ENCODE peak calls at places on chromosome 16, in six cellular contexts. Q, Z, F, U, E and Y are unnamed samples.

GRCh38 chr16:88264641-88265285 is 118.0 kb upstream of the ZNF469 start:
- DNase-seq in F (peak), Q (peak), U (peak), Z (peak), E (peak), Y (peak)

GRCh38 chr16:75237398-75238131 is 13.9 kb downstream of the BCAR1 start:
- DNase-seq in E (no peak), U (no peak), Q (no peak), F (no peak), Z (no peak), Y (no peak)

GRCh38 chr16:63530208-63530607 is 1494.0 kb upstream of the CDH8 start:
- DNase-seq in U (no peak), Q (no peak), Z (no peak), F (no peak), E (no peak), Y (no peak)

GRCh38 chr16:21167360-21167759 is 8.9 kb downstream of the LDAF1 start:
- DNase-seq in E (no peak), F (peak), Z (no peak), U (no peak), Q (no peak), Y (no peak)

GRCh38 chr16:566475-567361 is at the start of gene NHLRC4:
- DNase-seq in U (peak), E (no peak), Z (peak), F (no peak), Q (peak), Y (peak)

GRCh38 chr16:58211245-58211644 is 13.3 kb upstream of the CSNK2A2 start:
- DNase-seq in E (no peak), U (no peak), Z (no peak), F (no peak), Q (no peak), Y (no peak)

GRCh38 chr16:64950731-64951130 is 171.1 kb downstream of the CDH11 start:
- DNase-seq in Z (no peak), E (no peak), F (no peak), U (no peak), Q (no peak), Y (no peak)

GRCh38 chr16:19382887-19383816 is 34.5 kb upstream of the TMC5 start:
- DNase-seq in Z (no peak), E (no peak), U (no peak), Q (no peak), F (no peak), Y (no peak)

GRCh38 chr16:48498761-48499600 is 111.0 kb downstream of the N4BP1 start:
- DNase-seq in F (no peak), Z (peak), U (peak), Q (no peak), E (no peak), Y (peak)

GRCh38 chr16:12891836-12892235 is 9.6 kb upstream of the SHISA9 start:
- DNase-seq in F (no peak), Q (no peak), U (no peak), E (no peak), Z (no peak), Y (no peak)

GRCh38 chr16:11564046-11564926 is 22.4 kb downstream of the LITAF start:
- DNase-seq in Q (no peak), E (no peak), U (no peak), Z (no peak), F (no peak), Y (no peak)

GRCh38 chr16:23826528-23827244 is 9.1 kb upstream of the PRKCB start:
- DNase-seq in E (no peak), Q (no peak), F (no peak), Z (no peak), U (no peak), Y (no peak)

GRCh38 chr16:69526831-69527655 is 38.7 kb upstream of the NFAT5 start:
- DNase-seq in Z (no peak), E (no peak), Q (no peak), U (no peak), F (no peak), Y (no peak)

GRCh38 chr16:22357635-22357971 is 16.8 kb downstream of the CDR2 start:
- DNase-seq in Q (no peak), Z (no peak), E (no peak), U (no peak), F (no peak), Y (no peak)

GRCh38 chr16:12078405-12079245 is 102.1 kb downstream of the SNX29 start:
- DNase-seq in F (no peak), E (no peak), Q (no peak), U (no peak), Z (no peak), Y (no peak)

GRCh38 chr16:53465606-53466290 is 31.5 kb downstream of the RBL2 start:
- DNase-seq in Z (no peak), Q (no peak), F (no peak), E (no peak), U (no peak), Y (no peak)

GRCh38 chr16:78045865-78046581 is 23.7 kb downstream of the CLEC3A start:
- DNase-seq in Z (peak), E (peak), F (peak), U (peak), Q (peak), Y (peak)

GRCh38 chr16:4313563-4314531 is 2.0 kb upstream of the GLIS2 start:
- DNase-seq in Q (peak), U (peak), F (peak), Z (no peak), E (peak), Y (peak)

GRCh38 chr16:57262841-57263584 is 18.0 kb downstream of the ARL2BP start:
- DNase-seq in U (no peak), F (no peak), E (no peak), Q (no peak), Z (no peak), Y (no peak)

GRCh38 chr16:88988980-88989791 is 12.2 kb upstream of the CBFA2T3 start:
- DNase-seq in Z (no peak), F (no peak), E (no peak), Q (no peak), U (no peak), Y (no peak)

GRCh38 chr16:27332105-27332504 is 18.3 kb downstream of the IL4R start:
- DNase-seq in Q (no peak), F (no peak), U (no peak), Z (no peak), E (no peak), Y (no peak)
- TF ChIP-seq EP300 in Q (no peak), F (no peak), U (no peak), Z (no peak), E (no peak), Y (no peak)

DNA sequence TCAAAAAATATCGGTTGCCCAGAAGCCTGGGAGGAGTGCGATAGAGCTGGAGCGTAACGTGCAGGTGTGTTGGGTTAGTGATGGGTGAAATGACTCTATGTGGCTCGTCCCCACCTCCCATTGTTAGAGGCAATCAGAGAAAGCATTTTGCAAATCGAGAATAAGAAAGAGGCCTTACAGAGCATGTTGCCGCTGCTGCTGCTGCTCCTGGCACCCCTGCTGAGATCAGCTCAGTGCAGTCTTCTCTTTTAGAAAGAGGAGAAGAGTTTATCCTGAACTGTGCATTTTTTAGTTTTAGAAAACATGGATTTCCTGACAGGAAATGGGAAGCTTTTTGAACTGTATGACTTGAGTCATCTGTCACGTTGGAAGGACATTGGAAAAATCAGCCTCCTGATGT is 774.5 kb upstream of the RBFOX1 start:
- DNase-seq in Q (no peak), F (no peak), E (peak), U (no peak), Z (no peak), Y (no peak)
- H3K4me3 ChIP-seq in Q (no peak), F (no peak), E (peak), U (no peak), Z (no peak), Y (no peak)

GRCh38 chr16:81077077-81077940 is at the start of gene C16orf46:
- DNase-seq in E (peak), Z (peak), U (peak), F (peak), Q (peak), Y (peak)
- TF ChIP-seq POLR2A in E (peak), Z (peak), U (peak), F (peak), Q (peak), Y (peak)

GRCh38 chr16:84825896-84826557 is 6.2 kb downstream of the CRISPLD2 start:
- DNase-seq in F (no peak), Q (no peak), U (no peak), Z (no peak), E (no peak), Y (no peak)
- TF ChIP-seq EP300 in F (no peak), Q (no peak), U (no peak), Z (no peak), E (no peak), Y (no peak)

GRCh38 chr16:30921459-30921747 is 2.0 kb upstream of the FBXL19 start:
- DNase-seq in U (no peak), Q (no peak), Z (no peak), F (no peak), E (no peak), Y (no peak)
- H3K4me3 ChIP-seq in U (peak), Q (peak), Z (no peak), F (peak), E (peak), Y (peak)

GRCh38 chr16:70800306-70800705 is 652 bp downstream of the VAC14 start:
- DNase-seq in E (no peak), Q (no peak), Z (no peak), F (no peak), U (no peak), Y (no peak)

GRCh38 chr16:70801611-70802010 is 653 bp upstream of the VAC14 start:
- DNase-seq in F (no peak), Z (no peak), E (no peak), U (no peak), Q (no peak), Y (no peak)

GRCh38 chr16:70803354-70803753 is 2.4 kb upstream of the VAC14 start:
- DNase-seq in U (no peak), Q (no peak), Z (no peak), E (no peak), F (no peak), Y (no peak)

GRCh38 chr16:70804153-70804728 is 3.3 kb upstream of the VAC14 start:
- DNase-seq in Z (no peak), E (no peak), Q (no peak), F (no peak), U (no peak), Y (no peak)

GRCh38 chr16:70800798-70801480 is at the start of gene VAC14:
- DNase-seq in Z (peak), Q (peak), E (peak), F (peak), U (peak), Y (peak)
- TF ChIP-seq POLR2A in Z (peak), Q (peak), E (peak), F (peak), U (peak), Y (peak)

DNA sequence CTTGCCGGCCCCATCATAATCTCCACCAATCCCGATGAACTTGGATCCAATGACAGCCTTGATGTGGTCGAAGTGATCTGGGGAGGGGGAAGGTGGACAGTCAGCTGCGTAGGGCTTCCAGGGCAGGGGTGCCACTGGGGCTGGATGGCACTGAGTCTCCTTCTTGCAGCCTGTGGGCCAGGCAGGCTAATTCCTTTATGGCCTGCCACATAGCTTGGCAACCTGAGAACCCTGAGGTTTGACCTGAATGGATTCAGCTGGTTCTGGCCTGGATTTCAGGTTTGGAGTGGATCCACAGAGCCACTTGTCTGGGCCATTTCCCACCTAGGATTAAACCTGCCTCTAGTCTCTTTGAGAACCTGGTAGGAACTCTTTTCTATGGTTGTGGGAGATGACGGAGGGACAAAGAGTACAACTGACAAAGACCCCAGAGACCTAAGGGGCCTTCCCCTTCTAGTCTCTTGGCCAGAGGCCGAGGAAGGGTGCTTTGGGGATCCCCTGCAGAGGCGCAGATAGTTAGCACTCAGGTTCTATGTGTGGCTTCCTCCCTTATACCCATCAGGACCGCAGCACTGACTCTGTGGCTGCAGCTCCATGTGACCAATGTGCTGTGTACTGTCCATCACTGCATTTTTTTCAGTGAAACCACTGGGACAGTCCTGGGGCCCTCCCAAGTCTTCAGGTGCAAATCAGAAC is 9.2 kb upstream of the DPEP3 start:
- DNase-seq in E (no peak), F (no peak), Z (no peak), Q (no peak), U (no peak), Y (no peak)
- TF ChIP-seq EP300 in E (no peak), F (no peak), Z (no peak), Q (no peak), U (no peak), Y (no peak)

GRCh38 chr16:86579268-86580062 is 1.1 kb downstream of the FOXL1 start:
- DNase-seq in E (peak), F (no peak), Q (no peak), Z (no peak), U (no peak), Y (no peak)

GRCh38 chr16:86580063-86580797 is 1.9 kb downstream of the FOXL1 start:
- DNase-seq in Z (no peak), F (no peak), Q (no peak), U (no peak), E (no peak), Y (no peak)

GRCh38 chr16:86578499-86579267 is at the start of gene FOXL1:
- DNase-seq in Z (no peak), F (no peak), U (no peak), Q (no peak), E (peak), Y (no peak)

GRCh38 chr16:86581458-86581857 is 3.1 kb downstream of the FOXL1 start:
- DNase-seq in E (no peak), Q (no peak), F (no peak), Z (no peak), U (no peak), Y (no peak)

GRCh38 chr16:86580798-86581185 is 2.4 kb downstream of the FOXL1 start:
- DNase-seq in F (no peak), Q (no peak), U (no peak), Z (no peak), E (no peak), Y (no peak)
- H3K4me3 ChIP-seq in F (no peak), Q (no peak), U (no peak), Z (no peak), E (no peak), Y (no peak)

GRCh38 chr16:2149630-2150417 is 1.4 kb downstream of the RAB26 start:
- DNase-seq in U (no peak), F (peak), E (peak), Z (no peak), Q (no peak), Y (no peak)

GRCh38 chr16:2148714-2149629 is 547 bp downstream of the RAB26 start:
- DNase-seq in Q (peak), F (peak), E (peak), Z (no peak), U (no peak), Y (no peak)

GRCh38 chr16:2146739-2147138 is 1.7 kb upstream of the RAB26 start:
- DNase-seq in F (no peak), U (no peak), Q (no peak), Z (no peak), E (no peak), Y (no peak)

GRCh38 chr16:2147378-2147777 is 1.0 kb upstream of the RAB26 start:
- DNase-seq in Q (no peak), E (no peak), U (no peak), F (no peak), Z (no peak), Y (no peak)

GRCh38 chr16:2147981-2148671 is at the start of gene RAB26:
- DNase-seq in Z (no peak), F (peak), E (peak), U (peak), Q (peak), Y (peak)
- TF ChIP-seq POLR2A in Z (no peak), F (peak), E (no peak), U (peak), Q (no peak), Y (no peak)